ENCODE peak calls at places on chromosomes 16 and 17, in five cellular contexts. O, R, B, G and V are unnamed samples.

GRCh38 chr16:75379339-75379738 is 54.0 kb downstream of the CFDP1 start:
- DNase-seq in O (no peak), R (no peak), B (no peak), G (no peak), V (no peak)

GRCh38 chr17:41308918-41309359 is at the start of gene KRTAP16-1:
- DNase-seq in O (no peak), R (no peak), B (no peak), G (no peak), V (no peak)

GRCh38 chr17:17448076-17448475 is 28.7 kb upstream of the MED9 start:
- DNase-seq in O (no peak), R (no peak), B (no peak), G (no peak), V (no peak)

GRCh38 chr17:72274632-72275031 is 153.8 kb downstream of the SOX9 start:
- DNase-seq in O (no peak), R (no peak), B (no peak), G (no peak), V (no peak)

GRCh38 chr17:3003401-3004149 is 59.8 kb downstream of the OR1D5 start:
- DNase-seq in O (no peak), R (no peak), B (peak; percentile 44), G (no peak), V (no peak)

GRCh38 chr17:75767881-75768280 is 2.9 kb upstream of the GALK1 start:
- DNase-seq in O (no peak), R (no peak), B (no peak), G (no peak), V (no peak)

GRCh38 chr17:60759756-60760155 is 82.1 kb downstream of the BCAS3 start:
- DNase-seq in O (no peak), R (no peak), B (no peak), G (no peak), V (no peak)

GRCh38 chr17:69677130-69677529 is 262.6 kb downstream of the MAP2K6 start:
- DNase-seq in O (no peak), R (no peak), B (no peak), G (no peak), V (no peak)

GRCh38 chr16:90004577-90004976 is 14.7 kb downstream of the DBNDD1 start:
- DNase-seq in O (no peak), R (no peak), B (no peak), G (no peak), V (no peak)

GRCh38 chr17:18921912-18922451 is 30.0 kb upstream of the SLC5A10 start:
- DNase-seq in O (peak; percentile 24), R (no peak), B (no peak), G (no peak), V (no peak)

GRCh38 chr16:80122155-80122554 is 418.6 kb upstream of the DYNLRB2 start:
- DNase-seq in O (no peak), R (peak; percentile 17), B (peak; percentile 47), G (no peak), V (no peak)

GRCh38 chr17:76388966-76389888 is 4.8 kb downstream of the SPHK1 start:
- DNase-seq in O (no peak), R (no peak), B (no peak), G (no peak), V (no peak)

GRCh38 chr16:73743665-73744496 is 552.7 kb upstream of the PSMD7 start:
- DNase-seq in O (no peak), R (no peak), B (no peak), G (no peak), V (peak; percentile 29)

GRCh38 chr16:11057696-11058345 is 113.5 kb downstream of the CLEC16A start:
- DNase-seq in O (no peak), R (no peak), B (no peak), G (no peak), V (no peak)

GRCh38 chr17:64682261-64683181 is 20.4 kb upstream of the SMURF2 start:
- DNase-seq in O (no peak), R (no peak), B (no peak), G (no peak), V (no peak)

GRCh38 chr16:4870138-4870671 is 22.9 kb downstream of the UBN1 start:
- DNase-seq in O (no peak), R (no peak), B (no peak), G (no peak), V (no peak)

GRCh38 chr16:71933913-71934696 is 38.8 kb downstream of the IST1 start:
- DNase-seq in O (no peak), R (no peak), B (no peak), G (no peak), V (no peak)

GRCh38 chr16:20348365-20349185 is 3.9 kb downstream of the UMOD start:
- DNase-seq in O (no peak), R (no peak), B (no peak), G (no peak), V (peak; percentile 4)

GRCh38 chr17:44354582-44355309 is 8.9 kb downstream of the FAM171A2 start:
- DNase-seq in O (no peak), R (no peak), B (peak; percentile 60), G (no peak), V (peak; percentile 84)

GRCh38 chr17:28416703-28417311 is 10.8 kb upstream of the SLC46A1 start:
- DNase-seq in O (peak; percentile 67), R (no peak), B (no peak), G (no peak), V (peak; percentile 61)

GRCh38 chr17:45923511-45924268 is 29.3 kb downstream of the MAPT start:
- DNase-seq in O (no peak), R (no peak), B (no peak), G (no peak), V (no peak)

GRCh38 chr16:86584071-86584685 is 5.8 kb downstream of the FOXL1 start:
- DNase-seq in O (no peak), R (no peak), B (no peak), G (no peak), V (no peak)

GRCh38 chr16:46908540-46909372 is 24.6 kb downstream of the GPT2 start:
- DNase-seq in O (peak; percentile 71), R (no peak), B (no peak), G (peak; percentile 5), V (peak; percentile 80)

GRCh38 chr16:30747799-30748633 is at the start of gene PHKG2:
- DNase-seq in O (peak; percentile 89), R (peak; percentile 99), B (peak; percentile 100), G (peak; percentile 89), V (peak; percentile 98)

GRCh38 chr17:48757524-48757961 is 29.0 kb upstream of the HOXB13 start:
- DNase-seq in O (no peak), R (no peak), B (no peak), G (no peak), V (no peak)

GRCh38 chr17:3029213-3029913 is 34.0 kb downstream of the OR1D5 start:
- DNase-seq in O (no peak), R (no peak), B (peak; percentile 72), G (no peak), V (no peak)

GRCh38 chr17:37261286-37261685 is 114.5 kb upstream of the C17orf78 start:
- DNase-seq in O (no peak), R (no peak), B (no peak), G (no peak), V (no peak)

GRCh38 chr17:81641825-81642489 is 5.0 kb downstream of the TSPAN10 start:
- DNase-seq in O (peak; percentile 92), R (no peak), B (no peak), G (peak; percentile 24), V (no peak)

GRCh38 chr17:81329279-81329926 is 34.3 kb upstream of the SLC38A10 start:
- DNase-seq in O (peak; percentile 98), R (peak; percentile 57), B (peak; percentile 85), G (peak; percentile 56), V (no peak)

GRCh38 chr16:49951568-49952195 is 73.3 kb upstream of the CNEP1R1 start:
- DNase-seq in O (no peak), R (no peak), B (no peak), G (no peak), V (no peak)
- TF ChIP-seq CTCF in O (no peak), R (no peak), B (no peak), G (no peak), V (no peak)

DNA sequence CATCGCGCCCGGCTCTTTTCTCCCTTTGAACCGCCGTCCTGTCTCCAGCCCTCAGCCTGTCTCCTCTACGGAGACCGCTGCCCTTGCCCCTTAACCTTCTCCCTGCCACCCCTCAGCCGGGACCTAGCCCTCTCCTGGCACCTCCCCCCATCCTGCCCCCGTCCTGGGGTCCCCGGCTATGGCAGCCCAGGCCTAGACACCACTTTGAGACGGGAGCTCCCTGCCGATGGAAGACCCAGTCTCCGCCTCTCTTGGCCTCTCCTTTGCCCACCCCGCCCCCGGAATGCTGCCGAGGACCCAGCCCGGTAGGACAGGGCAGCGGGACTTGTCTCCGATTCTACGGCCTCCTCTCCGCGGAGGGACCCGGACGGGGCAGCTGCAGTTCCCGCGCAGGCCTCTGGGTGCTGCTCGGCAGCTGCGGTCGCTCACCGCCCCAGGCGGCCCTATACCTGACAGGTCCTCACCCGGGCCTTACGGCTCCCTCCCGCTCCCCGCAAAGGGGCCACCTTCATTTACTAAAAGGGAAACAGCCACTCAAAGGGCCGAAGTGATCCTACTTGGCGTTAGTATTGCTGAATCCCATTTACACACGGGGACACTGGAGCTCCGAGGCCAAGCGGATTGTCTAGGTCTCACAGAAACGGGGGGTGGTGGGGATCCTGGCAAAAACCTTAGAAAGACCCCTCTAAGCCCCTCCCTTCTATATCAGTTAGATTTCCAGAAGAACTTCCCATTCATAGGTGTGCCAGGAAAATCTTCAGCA is 32.6 kb upstream of the TAC4 start:
- DNase-seq in O (peak; percentile 91), R (peak; percentile 45), B (peak; percentile 58), G (no peak), V (peak; percentile 89)
- TF ChIP-seq CTCF in O (peak; percentile 99), R (peak; percentile 97), B (peak; percentile 99), G (peak; percentile 95), V (peak; percentile 94)

DNA sequence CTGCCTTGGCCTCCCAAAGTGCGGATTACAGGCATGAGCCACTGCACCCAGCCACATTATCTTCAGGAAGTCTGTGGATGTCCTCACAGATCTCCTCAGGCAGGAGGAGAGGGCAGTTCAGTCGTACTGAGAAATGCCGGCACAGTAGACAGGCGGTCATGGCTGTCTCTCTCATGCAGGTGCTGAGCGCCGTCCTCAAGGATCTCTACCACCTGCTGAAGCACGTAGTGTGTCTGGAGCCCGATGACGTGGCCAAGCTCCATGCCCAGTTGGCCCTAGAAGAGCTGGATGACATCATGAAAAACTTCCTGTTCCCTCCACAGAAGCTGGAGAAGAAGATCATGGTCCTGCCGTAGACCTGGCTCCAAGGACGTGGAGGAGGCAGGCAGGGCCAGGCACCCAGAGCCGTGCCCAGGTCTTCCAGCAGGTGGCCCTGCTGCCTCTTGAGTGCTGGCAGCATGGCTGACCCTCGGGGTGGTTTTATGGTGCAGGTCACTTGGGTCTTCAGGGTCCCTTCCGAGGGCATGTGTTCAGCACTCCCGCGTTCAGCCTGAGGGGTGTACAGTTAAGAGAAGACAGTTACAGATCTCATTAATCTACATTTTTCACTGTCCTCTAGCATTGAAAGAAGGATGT is 22.0 kb upstream of the HAS3 start:
- DNase-seq in O (no peak), R (no peak), B (no peak), G (no peak), V (no peak)
- TF ChIP-seq CTCF in O (no peak), R (no peak), B (no peak), G (no peak), V (no peak)

GRCh38 chr17:73697872-73698271 is 53.6 kb upstream of the SDK2 start:
- DNase-seq in O (no peak), R (no peak), B (no peak), G (no peak), V (no peak)
- TF ChIP-seq CTCF in O (no peak), R (no peak), B (no peak), G (no peak), V (no peak)

GRCh38 chr16:1530883-1531637 is 2.4 kb upstream of the TMEM204 start:
- DNase-seq in O (no peak), R (peak; percentile 52), B (peak; percentile 80), G (peak; percentile 37), V (no peak)
- TF ChIP-seq CTCF in O (no peak), R (no peak), B (no peak), G (peak; percentile 11), V (no peak)